ENCODE peak calls at places on chromosomes 7 and 10, in nine cellular contexts. T is SK-N-SH; Q is activated gamma-delta T cell treated with Interleukin-2 at 50 U/mL for 16 hours; L is activated CD8-positive, alpha-beta memory T cell treated with anti-CD3 and anti-CD28 coated beads for 4 hours; E is NCI-H1436; P is H54; M is stimulated activated CD8-positive, alpha-beta memory T cell treated with anti-CD3 and anti-CD28 coated beads, Interleukin-15, amount 100 ng/mL, for 24 hours; B is glomerular endothelial cell; A is AG09319. F is an unnamed sample.

GRCh38 chr10:116679351-116679750 is 58.6 kb downstream of the PNLIPRP2 start:
- DNase-seq in T (no peak), Q (no peak), L (no peak), E (no peak), P (no peak), M (no peak), B (no peak), A (no peak), F (no peak)

GRCh38 chr7:157271315-157271990 is 65.4 kb upstream of the DNAJB6 start:
- DNase-seq in T (no peak), Q (no peak), L (no peak), E (no peak), P (no peak), M (no peak), B (no peak), A (no peak), F (no peak)

GRCh38 chr10:128068398-128069285 is 57.6 kb downstream of the MKI67 start:
- DNase-seq in T (no peak), Q (no peak), L (no peak), E (no peak), P (no peak), M (no peak), B (no peak), A (no peak), F (no peak)

GRCh38 chr7:90736968-90737939 is 141.1 kb downstream of the CDK14 start:
- DNase-seq in T (no peak), Q (no peak), L (no peak), E (no peak), P (no peak), M (no peak), B (no peak), A (no peak), F (no peak)

GRCh38 chr7:87147500-87147899 is 4.8 kb upstream of the DMTF1 start:
- DNase-seq in T (peak), Q (no peak), L (no peak), E (no peak), P (no peak), M (no peak), B (no peak), A (no peak), F (no peak)

GRCh38 chr10:117450940-117451339 is 75.7 kb upstream of the PDZD8 start:
- DNase-seq in T (no peak), Q (no peak), L (no peak), E (no peak), P (no peak), M (no peak), B (no peak), A (no peak), F (no peak)

GRCh38 chr7:38224392-38224791 is 46.3 kb downstream of the STARD3NL start:
- DNase-seq in T (no peak), Q (no peak), L (no peak), E (no peak), P (no peak), M (no peak), B (no peak), A (no peak), F (no peak)

GRCh38 chr7:19930851-19931250 is 157.4 kb upstream of the TMEM196 start:
- DNase-seq in T (no peak), Q (no peak), L (no peak), E (no peak), P (no peak), M (no peak), B (no peak), A (no peak), F (no peak)

GRCh38 chr10:64038097-64038496 is 516.9 kb downstream of the REEP3 start:
- DNase-seq in T (no peak), Q (no peak), L (no peak), E (no peak), P (no peak), M (no peak), B (no peak), A (no peak), F (no peak)

GRCh38 chr10:72322280-72323058 is 32.2 kb downstream of the DNAJB12 start:
- DNase-seq in T (no peak), Q (peak), L (no peak), E (no peak), P (no peak), M (no peak), B (no peak), A (no peak), F (peak)

GRCh38 chr10:124477614-124478363 is 16.2 kb downstream of the LHPP start:
- DNase-seq in T (no peak), Q (no peak), L (no peak), E (no peak), P (no peak), M (no peak), B (no peak), A (no peak), F (peak)

GRCh38 chr7:27199820-27200760 is at the start of gene HOXA13:
- DNase-seq in T (peak), Q (no peak), L (no peak), E (peak), P (no peak), M (no peak), B (no peak), A (no peak), F (peak)

GRCh38 chr7:18890134-18890533 is 227.3 kb downstream of the TWIST1 start:
- DNase-seq in T (peak), Q (no peak), L (no peak), E (no peak), P (peak), M (no peak), B (no peak), A (no peak), F (no peak)

GRCh38 chr7:8629504-8629903 is 196.1 kb downstream of the NXPH1 start:
- DNase-seq in T (no peak), Q (no peak), L (no peak), E (no peak), P (no peak), M (no peak), B (no peak), A (no peak), F (no peak)

GRCh38 chr10:77296534-77297369 is 340.9 kb downstream of the KCNMA1 start:
- DNase-seq in T (no peak), Q (no peak), L (no peak), E (no peak), P (no peak), M (no peak), B (no peak), A (no peak), F (peak)

GRCh38 chr7:92135100-92135429 is 788 bp upstream of the CYP51A1 start:
- DNase-seq in T (peak), Q (no peak), L (no peak), E (peak), P (no peak), M (no peak), B (no peak), A (no peak), F (peak)

GRCh38 chr7:45366432-45366831 is 207.7 kb upstream of the ADCY1 start:
- DNase-seq in T (no peak), Q (no peak), L (no peak), E (no peak), P (no peak), M (no peak), B (no peak), A (no peak), F (no peak)

GRCh38 chr7:67947651-67948050 is 951.0 kb downstream of the TYW1 start:
- DNase-seq in T (no peak), Q (no peak), L (no peak), E (no peak), P (no peak), M (no peak), B (no peak), A (no peak), F (no peak)

GRCh38 chr7:107014381-107015023 is 30.0 kb upstream of the PRKAR2B start:
- DNase-seq in T (no peak), Q (no peak), L (no peak), E (peak), P (no peak), M (no peak), B (no peak), A (no peak), F (peak)

GRCh38 chr7:66729274-66729673 is 11.3 kb upstream of the RABGEF1 start:
- DNase-seq in T (no peak), Q (no peak), L (no peak), E (no peak), P (no peak), M (no peak), B (no peak), A (no peak), F (no peak)

GRCh38 chr10:106439366-106439765 is 725.1 kb downstream of the SORCS1 start:
- DNase-seq in T (no peak), Q (no peak), L (no peak), E (no peak), P (no peak), M (no peak), B (no peak), A (no peak), F (no peak)

GRCh38 chr7:121954803-121955202 is 81.8 kb downstream of the PTPRZ1 start:
- DNase-seq in T (no peak), Q (no peak), L (no peak), E (no peak), P (peak), M (no peak), B (no peak), A (no peak), F (no peak)

GRCh38 chr10:104041891-104042535 is 43.7 kb downstream of the COL17A1 start:
- DNase-seq in T (no peak), Q (no peak), L (no peak), E (no peak), P (no peak), M (no peak), B (no peak), A (no peak), F (no peak)

GRCh38 chr7:66306243-66306642 is 101.1 kb downstream of the TPST1 start:
- DNase-seq in T (no peak), Q (no peak), L (no peak), E (no peak), P (no peak), M (no peak), B (no peak), A (no peak), F (no peak)